ENCODE peak calls at places on chromosome X, in seven cellular contexts. One of them, this sample, is unnamed.

GRCh38 chrX:57573754-57574153 is 18.1 kb upstream of the ZXDB start:
- DNase-seq in hepatocyte: no peak
- DNase-seq in PC-3: peak; percentile 51
- DNase-seq in HCT116: no peak
- DNase-seq in neural progenitor cell: peak; percentile 39
- DNase-seq in GM23338: peak; percentile 44
- DNase-seq in MM.1S: peak; percentile 45
- DNase-seq in this sample: peak; percentile 23

GRCh38 chrX:7654316-7654715 is 188.7 kb upstream of the VCX start:
- DNase-seq in HCT116: no peak
- DNase-seq in PC-3: no peak
- DNase-seq in MM.1S: peak; percentile 69
- DNase-seq in neural progenitor cell: no peak
- DNase-seq in hepatocyte: no peak
- DNase-seq in GM23338: no peak
- DNase-seq in this sample: no peak

GRCh38 chrX:123450217-123450616 is 266.1 kb downstream of the GRIA3 start:
- DNase-seq in hepatocyte: peak; percentile 7
- DNase-seq in GM23338: peak; percentile 37
- DNase-seq in HCT116: no peak
- DNase-seq in PC-3: peak; percentile 50
- DNase-seq in neural progenitor cell: peak; percentile 14
- DNase-seq in MM.1S: peak; percentile 43
- DNase-seq in this sample: peak; percentile 16

GRCh38 chrX:53312946-53313745 is 31.8 kb upstream of the IQSEC2 start:
- DNase-seq in HCT116: peak; percentile 10
- DNase-seq in GM23338: peak; percentile 70
- DNase-seq in hepatocyte: peak; percentile 69
- DNase-seq in MM.1S: peak; percentile 57
- DNase-seq in PC-3: peak; percentile 71
- DNase-seq in neural progenitor cell: peak; percentile 57
- DNase-seq in this sample: peak; percentile 71

GRCh38 chrX:49282647-49283011 is 13.0 kb downstream of the PPP1R3F start:
- DNase-seq in PC-3: no peak
- DNase-seq in HCT116: peak; percentile 13
- DNase-seq in hepatocyte: peak; percentile 28
- DNase-seq in MM.1S: no peak
- DNase-seq in neural progenitor cell: peak; percentile 58
- DNase-seq in GM23338: peak; percentile 70
- DNase-seq in this sample: peak; percentile 60

GRCh38 chrX:39491548-39492297 is 606.0 kb downstream of the BCOR start:
- DNase-seq in neural progenitor cell: no peak
- DNase-seq in PC-3: no peak
- DNase-seq in GM23338: no peak
- DNase-seq in hepatocyte: peak; percentile 36
- DNase-seq in MM.1S: peak; percentile 6
- DNase-seq in HCT116: no peak
- DNase-seq in this sample: no peak

GRCh38 chrX:52870041-52870440 is 2.2 kb upstream of the XAGE3 start:
- DNase-seq in MM.1S: no peak
- DNase-seq in hepatocyte: no peak
- DNase-seq in neural progenitor cell: no peak
- DNase-seq in PC-3: no peak
- DNase-seq in GM23338: no peak
- DNase-seq in HCT116: no peak
- DNase-seq in this sample: peak; percentile 3

GRCh38 chrX:8632949-8633348 is 99.0 kb downstream of the ANOS1 start:
- DNase-seq in hepatocyte: no peak
- DNase-seq in GM23338: peak; percentile 17
- DNase-seq in MM.1S: no peak
- DNase-seq in HCT116: no peak
- DNase-seq in neural progenitor cell: peak; percentile 7
- DNase-seq in PC-3: no peak
- DNase-seq in this sample: no peak

GRCh38 chrX:23901805-23902204 is 5.9 kb downstream of the APOO start:
- DNase-seq in HCT116: peak; percentile 67
- DNase-seq in PC-3: peak; percentile 70
- DNase-seq in neural progenitor cell: peak; percentile 88
- DNase-seq in MM.1S: peak; percentile 50
- DNase-seq in GM23338: peak; percentile 63
- DNase-seq in hepatocyte: peak; percentile 90
- DNase-seq in this sample: peak; percentile 84

GRCh38 chrX:53447441-53447840 is 13.3 kb upstream of the HSD17B10 start:
- DNase-seq in HCT116: no peak
- DNase-seq in PC-3: no peak
- DNase-seq in GM23338: no peak
- DNase-seq in MM.1S: no peak
- DNase-seq in neural progenitor cell: no peak
- DNase-seq in hepatocyte: no peak
- DNase-seq in this sample: no peak

GRCh38 chrX:10929747-10930146 is 181.4 kb upstream of the HCCS start:
- DNase-seq in MM.1S: no peak
- DNase-seq in PC-3: no peak
- DNase-seq in hepatocyte: no peak
- DNase-seq in neural progenitor cell: no peak
- DNase-seq in HCT116: no peak
- DNase-seq in GM23338: no peak
- DNase-seq in this sample: no peak

GRCh38 chrX:36436286-36436860 is 516.8 kb downstream of the CFAP47 start:
- DNase-seq in hepatocyte: no peak
- DNase-seq in PC-3: no peak
- DNase-seq in MM.1S: no peak
- DNase-seq in GM23338: no peak
- DNase-seq in HCT116: no peak
- DNase-seq in neural progenitor cell: no peak
- DNase-seq in this sample: no peak

GRCh38 chrX:36431819-36432218 is 512.3 kb downstream of the CFAP47 start:
- DNase-seq in neural progenitor cell: no peak
- DNase-seq in PC-3: peak; percentile 46
- DNase-seq in hepatocyte: peak; percentile 14
- DNase-seq in GM23338: no peak
- DNase-seq in MM.1S: no peak
- DNase-seq in HCT116: no peak
- DNase-seq in this sample: peak; percentile 0

GRCh38 chrX:36434521-36434920 is 515.0 kb downstream of the CFAP47 start:
- DNase-seq in GM23338: no peak
- DNase-seq in hepatocyte: no peak
- DNase-seq in PC-3: peak; percentile 8
- DNase-seq in neural progenitor cell: no peak
- DNase-seq in MM.1S: no peak
- DNase-seq in HCT116: no peak
- DNase-seq in this sample: no peak
- TF ChIP-seq EZH2phosphoT487 in GM23338: no peak
- TF ChIP-seq EZH2phosphoT487 in hepatocyte: no peak
- TF ChIP-seq EZH2phosphoT487 in PC-3: no peak
- TF ChIP-seq EZH2phosphoT487 in neural progenitor cell: no peak
- TF ChIP-seq EZH2phosphoT487 in MM.1S: no peak
- TF ChIP-seq EZH2phosphoT487 in HCT116: no peak
- TF ChIP-seq EZH2phosphoT487 in this sample: no peak

DNA sequence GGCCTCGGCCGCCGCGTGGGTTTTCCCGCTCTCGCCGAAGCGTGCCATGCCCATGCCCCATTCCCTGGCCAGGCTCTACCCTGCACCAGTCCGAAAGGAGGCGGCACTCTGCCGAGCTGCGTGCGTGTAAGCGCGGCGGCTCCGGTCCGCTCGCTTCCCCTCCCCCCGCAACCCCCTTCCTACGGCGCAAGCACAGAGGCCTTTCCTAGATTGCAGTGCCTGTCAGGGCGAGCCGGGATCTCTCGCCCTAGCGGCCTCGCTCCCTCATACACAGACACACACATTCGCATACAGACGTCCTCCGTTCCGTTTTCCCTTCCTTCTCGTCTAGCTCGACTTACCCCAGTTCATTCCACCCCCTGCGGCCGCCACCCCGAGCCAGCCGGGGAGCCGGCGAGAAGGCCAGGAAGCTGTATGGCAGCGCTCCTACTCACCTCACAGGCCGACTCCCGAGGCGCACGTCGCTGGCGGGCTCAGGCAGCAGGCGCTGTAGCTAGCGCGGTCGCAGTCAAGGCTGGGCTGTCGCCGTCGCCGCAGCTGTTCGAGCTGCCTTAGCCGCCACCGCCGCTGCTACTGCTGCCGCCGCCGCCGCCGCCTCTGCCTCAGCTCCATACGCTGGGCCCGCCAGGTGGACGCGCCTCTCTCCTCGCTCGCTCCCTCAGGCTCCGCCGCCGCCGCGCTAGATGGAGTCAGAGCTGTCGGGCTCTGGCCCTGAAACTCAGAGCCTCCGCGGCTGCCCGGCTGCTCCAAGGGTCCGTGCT is 623 bp downstream of the NEXMIF start:
- DNase-seq in neural progenitor cell: peak; percentile 52
- DNase-seq in PC-3: no peak
- DNase-seq in hepatocyte: peak; percentile 63
- DNase-seq in MM.1S: peak; percentile 65
- DNase-seq in HCT116: no peak
- DNase-seq in GM23338: peak; percentile 50
- DNase-seq in this sample: peak; percentile 12
- TF ChIP-seq EZH2 in neural progenitor cell: peak; percentile 46
- TF ChIP-seq EZH2 in PC-3: no peak
- TF ChIP-seq EZH2 in hepatocyte: no peak
- TF ChIP-seq EZH2 in MM.1S: no peak
- TF ChIP-seq EZH2 in HCT116: no peak
- TF ChIP-seq EZH2 in GM23338: no peak
- TF ChIP-seq EZH2 in this sample: no peak

GRCh38 chrX:93977641-93978040 is 303.6 kb downstream of the FAM133A start:
- DNase-seq in GM23338: no peak
- DNase-seq in PC-3: no peak
- DNase-seq in hepatocyte: no peak
- DNase-seq in MM.1S: no peak
- DNase-seq in HCT116: no peak
- DNase-seq in neural progenitor cell: no peak
- DNase-seq in this sample: no peak
- TF ChIP-seq EZH2phosphoT487 in GM23338: no peak
- TF ChIP-seq EZH2phosphoT487 in PC-3: no peak
- TF ChIP-seq EZH2phosphoT487 in hepatocyte: no peak
- TF ChIP-seq EZH2phosphoT487 in MM.1S: no peak
- TF ChIP-seq EZH2phosphoT487 in HCT116: no peak
- TF ChIP-seq EZH2phosphoT487 in neural progenitor cell: no peak
- TF ChIP-seq EZH2phosphoT487 in this sample: no peak

DNA sequence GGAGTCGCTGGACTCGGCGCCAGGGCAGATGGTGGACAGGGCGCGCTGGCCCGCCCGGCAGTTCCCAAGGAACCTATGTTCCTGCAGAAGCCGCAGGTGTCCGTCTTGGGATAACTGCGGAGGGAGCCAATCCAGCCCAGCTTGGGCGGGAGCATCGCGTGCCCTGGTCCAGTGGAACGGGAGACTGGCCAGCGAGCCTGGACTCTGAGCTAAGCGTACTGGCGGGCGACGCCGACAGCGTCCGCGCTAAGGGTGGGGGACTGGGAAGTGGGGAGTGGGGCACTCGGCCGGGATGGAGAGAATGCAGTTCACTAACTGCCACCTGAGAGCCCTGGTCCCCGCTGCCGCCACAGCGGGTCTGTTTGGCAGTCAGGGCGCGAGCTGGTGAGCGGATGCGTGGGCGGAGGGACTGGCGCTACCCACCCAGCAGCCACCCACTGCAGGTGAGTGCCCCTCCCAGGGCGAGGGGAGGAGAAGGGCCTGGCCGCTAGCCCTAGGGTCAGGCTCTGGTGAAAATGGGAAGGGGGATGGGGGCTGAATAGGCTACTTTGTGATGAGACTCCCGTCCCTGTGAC is 1.3 kb upstream of the MAMLD1 start:
- DNase-seq in HCT116: no peak
- DNase-seq in neural progenitor cell: peak; percentile 36
- DNase-seq in GM23338: peak; percentile 41
- DNase-seq in PC-3: peak; percentile 36
- DNase-seq in hepatocyte: peak; percentile 31
- DNase-seq in MM.1S: no peak
- DNase-seq in this sample: peak; percentile 66
- TF ChIP-seq EZH2 in HCT116: no peak
- TF ChIP-seq EZH2 in neural progenitor cell: peak; percentile 20
- TF ChIP-seq EZH2 in GM23338: no peak
- TF ChIP-seq EZH2 in PC-3: no peak
- TF ChIP-seq EZH2 in hepatocyte: no peak
- TF ChIP-seq EZH2 in MM.1S: no peak
- TF ChIP-seq EZH2 in this sample: no peak

DNA sequence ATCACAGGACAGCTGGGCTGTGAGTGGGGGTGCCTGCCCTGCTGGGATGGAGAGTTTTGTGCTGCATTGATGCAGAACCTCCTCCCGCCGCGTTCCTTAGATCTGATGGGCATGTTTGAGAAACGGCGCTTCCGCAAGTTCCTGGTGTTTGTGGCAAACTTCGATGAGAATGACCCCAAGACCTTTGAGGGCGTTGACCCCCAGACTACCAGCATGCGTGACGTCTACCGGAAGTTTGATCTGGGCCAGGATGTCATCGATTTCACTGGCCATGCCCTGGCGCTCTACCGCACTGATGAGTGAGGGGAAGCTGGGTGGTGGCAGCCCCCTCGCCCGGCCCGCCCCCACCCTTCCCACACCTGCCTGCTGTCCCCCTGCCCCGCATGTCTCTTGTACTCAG is 2.9 kb downstream of the GDI1 start:
- DNase-seq in neural progenitor cell: no peak
- DNase-seq in MM.1S: no peak
- DNase-seq in GM23338: no peak
- DNase-seq in HCT116: no peak
- DNase-seq in PC-3: no peak
- DNase-seq in hepatocyte: no peak
- DNase-seq in this sample: no peak
- TF ChIP-seq EZH2phosphoT487 in neural progenitor cell: no peak
- TF ChIP-seq EZH2phosphoT487 in MM.1S: no peak
- TF ChIP-seq EZH2phosphoT487 in GM23338: no peak
- TF ChIP-seq EZH2phosphoT487 in HCT116: no peak
- TF ChIP-seq EZH2phosphoT487 in PC-3: no peak
- TF ChIP-seq EZH2phosphoT487 in hepatocyte: no peak
- TF ChIP-seq EZH2phosphoT487 in this sample: no peak

DNA sequence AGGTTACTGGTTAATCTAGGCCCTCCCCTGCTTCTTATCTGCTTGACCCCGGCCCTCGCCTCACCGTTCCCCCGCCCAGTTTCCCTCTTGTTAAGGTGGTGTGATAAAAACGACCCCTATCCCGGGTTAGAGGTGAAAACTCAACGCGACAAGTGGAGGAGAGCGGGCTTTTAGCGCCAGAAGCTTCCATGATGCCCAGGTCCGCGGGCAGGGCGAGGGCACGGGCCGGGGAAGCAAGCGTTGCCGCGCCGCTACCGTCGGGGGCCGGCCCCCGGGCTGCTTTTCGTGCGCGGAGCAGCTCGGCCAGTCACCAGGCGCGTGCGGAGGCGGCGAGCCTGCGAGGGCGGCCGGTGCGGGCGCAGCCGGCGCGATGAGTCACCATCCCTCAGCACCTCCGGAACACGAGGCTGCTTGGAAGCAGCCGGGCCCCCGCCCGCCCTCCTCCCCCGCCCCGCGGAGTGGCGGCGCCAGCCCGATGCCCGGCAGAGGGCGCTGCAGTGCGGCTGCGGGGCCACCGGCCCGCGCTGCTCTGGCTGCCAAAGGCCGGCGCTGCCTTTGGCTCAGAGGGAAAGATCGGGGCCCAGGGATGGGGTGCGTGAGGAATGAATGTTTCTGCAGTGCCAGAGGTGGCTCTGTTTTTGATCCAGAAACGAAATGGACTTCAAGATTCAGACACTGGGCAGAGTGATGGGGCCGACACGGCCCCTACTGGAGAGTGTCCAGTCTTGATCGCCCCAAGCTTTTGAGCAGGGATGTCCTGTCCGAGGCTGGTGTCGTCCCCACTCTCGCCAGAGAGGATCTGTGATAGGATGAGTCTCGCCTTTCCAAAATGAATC is 107.8 kb downstream of the NHSL2 start:
- DNase-seq in hepatocyte: peak; percentile 92
- DNase-seq in MM.1S: peak; percentile 73
- DNase-seq in HCT116: peak; percentile 55
- DNase-seq in PC-3: peak; percentile 91
- DNase-seq in neural progenitor cell: peak; percentile 89
- DNase-seq in GM23338: peak; percentile 80
- DNase-seq in this sample: peak; percentile 93
- TF ChIP-seq EZH2 in hepatocyte: no peak
- TF ChIP-seq EZH2 in MM.1S: no peak
- TF ChIP-seq EZH2 in HCT116: no peak
- TF ChIP-seq EZH2 in PC-3: no peak
- TF ChIP-seq EZH2 in neural progenitor cell: peak; percentile 31
- TF ChIP-seq EZH2 in GM23338: no peak
- TF ChIP-seq EZH2 in this sample: no peak

GRCh38 chrX:150692837-150693781 is at the start of gene MTMR1:
- DNase-seq in GM23338: peak; percentile 29
- DNase-seq in MM.1S: peak; percentile 25
- DNase-seq in HCT116: no peak
- DNase-seq in hepatocyte: peak; percentile 65
- DNase-seq in neural progenitor cell: peak; percentile 68
- DNase-seq in PC-3: peak; percentile 30
- DNase-seq in this sample: peak; percentile 49
- TF ChIP-seq EZH2phosphoT487 in GM23338: no peak
- TF ChIP-seq EZH2phosphoT487 in MM.1S: no peak
- TF ChIP-seq EZH2phosphoT487 in HCT116: no peak
- TF ChIP-seq EZH2phosphoT487 in hepatocyte: no peak
- TF ChIP-seq EZH2phosphoT487 in neural progenitor cell: no peak
- TF ChIP-seq EZH2phosphoT487 in PC-3: no peak
- TF ChIP-seq EZH2phosphoT487 in this sample: no peak

This sample was measured in GM23248.